ENCODE peak calls at places on chromosomes 6 and 20, in eight cellular contexts. A, S, V, U, X, T, N and B are unnamed samples.

GRCh38 chr20:62494537-62494936 is 18.7 kb upstream of the GATA5 start:
- DNase-seq in A (no peak), S (no peak), V (no peak), U (no peak), X (no peak), T (no peak), N (no peak), B (no peak)

GRCh38 chr6:13273931-13274706 is 54.2 kb downstream of the TBC1D7 start:
- DNase-seq in A (no peak), S (no peak), V (no peak), U (no peak), X (no peak), T (no peak), N (no peak), B (no peak)

GRCh38 chr6:167907837-167908681 is 81.3 kb downstream of the AFDN start:
- DNase-seq in A (peak; percentile 31), S (no peak), V (no peak), U (peak; percentile 38), X (no peak), T (peak; percentile 65), N (no peak), B (peak; percentile 45)

GRCh38 chr6:137148291-137149076 is 25.0 kb downstream of the IL22RA2 start:
- DNase-seq in A (peak; percentile 7), S (peak; percentile 56), V (no peak), U (no peak), X (no peak), T (peak; percentile 13), N (no peak), B (peak; percentile 93)

GRCh38 chr6:36963451-36964290 is 9.1 kb downstream of the PI16 start:
- DNase-seq in A (no peak), S (no peak), V (peak; percentile 99), U (no peak), X (no peak), T (no peak), N (peak; percentile 70), B (no peak)

GRCh38 chr6:102075539-102075938 is 682.0 kb downstream of the GRIK2 start:
- DNase-seq in A (no peak), S (no peak), V (no peak), U (peak; percentile 7), X (no peak), T (no peak), N (no peak), B (peak; percentile 28)

GRCh38 chr6:136566007-136566487 is 15.8 kb upstream of the MAP7 start:
- DNase-seq in A (no peak), S (no peak), V (no peak), U (no peak), X (no peak), T (peak; percentile 75), N (no peak), B (no peak)

GRCh38 chr20:10603971-10604864 is 69.6 kb downstream of the JAG1 start:
- DNase-seq in A (peak; percentile 89), S (peak; percentile 62), V (peak; percentile 18), U (peak; percentile 23), X (no peak), T (peak; percentile 96), N (peak; percentile 91), B (peak; percentile 94)

GRCh38 chr20:40317156-40317790 is 371.8 kb downstream of the MAFB start:
- DNase-seq in A (no peak), S (no peak), V (peak; percentile 88), U (no peak), X (no peak), T (no peak), N (no peak), B (peak; percentile 12)

GRCh38 chr20:3000852-3001523 is 42.4 kb upstream of the GNRH2 start:
- DNase-seq in A (peak; percentile 53), S (peak; percentile 25), V (no peak), U (no peak), X (no peak), T (peak; percentile 82), N (no peak), B (peak; percentile 71)

GRCh38 chr6:127186889-127187288 is 68.4 kb downstream of the RSPO3 start:
- DNase-seq in A (no peak), S (no peak), V (peak; percentile 13), U (peak; percentile 66), X (peak; percentile 18), T (peak; percentile 54), N (no peak), B (peak; percentile 53)

GRCh38 chr6:36131517-36132220 is 1.4 kb downstream of the MAPK13 start:
- DNase-seq in A (peak; percentile 77), S (no peak), V (peak; percentile 57), U (peak; percentile 62), X (no peak), T (peak; percentile 51), N (no peak), B (peak; percentile 67)

GRCh38 chr6:6815732-6816131 is 227.2 kb downstream of the LY86 start:
- DNase-seq in A (no peak), S (no peak), V (no peak), U (no peak), X (no peak), T (no peak), N (no peak), B (peak; percentile 57)

GRCh38 chr20:23403721-23404120 is 17.6 kb downstream of the NAPB start:
- DNase-seq in A (no peak), S (no peak), V (no peak), U (no peak), X (no peak), T (no peak), N (no peak), B (no peak)

GRCh38 chr6:22785036-22785435 is 215.7 kb downstream of the HDGFL1 start:
- DNase-seq in A (no peak), S (no peak), V (peak; percentile 51), U (no peak), X (no peak), T (no peak), N (no peak), B (no peak)

GRCh38 chr20:36144336-36144735 is 10.2 kb upstream of the EPB41L1 start:
- DNase-seq in A (no peak), S (no peak), V (no peak), U (no peak), X (no peak), T (peak; percentile 8), N (no peak), B (no peak)

DNA sequence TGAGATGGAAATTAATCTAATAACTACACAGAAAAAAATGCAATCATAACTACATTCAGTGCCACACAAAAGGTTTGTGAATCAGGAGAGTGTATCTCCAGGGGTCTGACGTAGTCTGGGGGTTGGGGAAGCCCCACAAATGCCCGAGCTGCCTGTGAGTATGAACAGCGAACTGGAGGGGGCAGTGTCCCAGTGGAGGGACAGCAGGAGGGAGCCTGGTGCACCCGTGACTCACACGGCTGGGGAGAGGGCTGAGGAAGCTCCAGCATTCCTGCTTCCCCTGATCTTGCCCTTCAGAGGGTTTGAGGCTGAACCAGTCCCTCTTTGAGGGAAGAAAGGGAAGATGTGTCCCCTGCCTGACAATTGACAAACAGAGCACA is 78.9 kb downstream of the CDH26 start:
- DNase-seq in A (peak; percentile 72), S (no peak), V (no peak), U (peak; percentile 44), X (no peak), T (peak; percentile 45), N (no peak), B (peak; percentile 23)
- TF ChIP-seq CTCF in A (peak; percentile 60), S (no peak), V (no peak), U (no peak), X (peak; percentile 29), T (peak; percentile 48), N (no peak), B (no peak)

GRCh38 chr6:170221753-170222400 is 69.0 kb downstream of the DLL1 start:
- DNase-seq in A (no peak), S (no peak), V (no peak), U (no peak), X (no peak), T (no peak), N (peak; percentile 51), B (no peak)
- TF ChIP-seq CTCF in A (no peak), S (no peak), V (no peak), U (no peak), X (no peak), T (no peak), N (no peak), B (no peak)

GRCh38 chr6:108114861-108115597 is 40.5 kb upstream of the OSTM1 start:
- DNase-seq in A (peak; percentile 59), S (peak; percentile 19), V (peak; percentile 25), U (peak; percentile 54), X (peak; percentile 32), T (peak; percentile 34), N (no peak), B (no peak)
- TF ChIP-seq CTCF in A (peak; percentile 39), S (peak; percentile 5), V (no peak), U (peak; percentile 29), X (peak; percentile 39), T (no peak), N (no peak), B (no peak)

GRCh38 chr6:2763876-2764540 is 1.2 kb upstream of the WRNIP1 start:
- DNase-seq in A (no peak), S (no peak), V (peak; percentile 21), U (peak; percentile 13), X (no peak), T (no peak), N (no peak), B (no peak)
- TF ChIP-seq CTCF in A (no peak), S (no peak), V (no peak), U (no peak), X (no peak), T (no peak), N (no peak), B (no peak)